ENCODE peak calls at places on chromosomes 1 and 21, in ten cellular contexts. X is sigmoid colon; W is Calu3; F is A673; K is AG10803; A is ovary; H is Peyer's patch; S is CD8-positive, alpha-beta T cell; L is right lobe of liver; Q is pancreas. Z is an unnamed sample.

GRCh38 chr1:159821171-159821867 is 5.4 kb upstream of the SLAMF8 start:
- DNase-seq in X (no peak), W (no peak), F (no peak), K (peak), A (no peak), H (no peak), S (no peak), L (no peak), Q (no peak), Z (peak)

GRCh38 chr1:156163712-156164464 is 10.5 kb downstream of the SEMA4A start:
- DNase-seq in X (no peak), W (no peak), F (no peak), K (no peak), A (no peak), H (no peak), S (no peak), L (no peak), Q (no peak), Z (no peak)

GRCh38 chr1:94339229-94339927 is 78.8 kb upstream of the ABCD3 start:
- DNase-seq in X (no peak), W (no peak), F (no peak), K (no peak), A (no peak), H (no peak), S (no peak), L (no peak), Q (no peak), Z (no peak)

GRCh38 chr1:26274801-26275425 is 5.0 kb upstream of the SH3BGRL3 start:
- DNase-seq in X (no peak), W (no peak), F (no peak), K (no peak), A (no peak), H (no peak), S (no peak), L (no peak), Q (no peak), Z (no peak)

GRCh38 chr1:29540801-29541357 is 304.6 kb downstream of the PTPRU start:
- DNase-seq in X (peak), W (no peak), F (no peak), K (no peak), A (no peak), H (peak), S (no peak), L (no peak), Q (no peak), Z (no peak)

GRCh38 chr1:96741335-96741734 is 19.8 kb downstream of the PTBP2 start:
- DNase-seq in X (no peak), W (no peak), F (no peak), K (no peak), A (no peak), H (no peak), S (no peak), L (no peak), Q (no peak), Z (no peak)

GRCh38 chr1:9700340-9700739 is 48.8 kb downstream of the PIK3CD start:
- DNase-seq in X (no peak), W (no peak), F (no peak), K (peak), A (no peak), H (no peak), S (no peak), L (no peak), Q (no peak), Z (no peak)

GRCh38 chr1:166699613-166700012 is 139.7 kb upstream of the POGK start:
- DNase-seq in X (no peak), W (no peak), F (no peak), K (no peak), A (no peak), H (no peak), S (no peak), L (no peak), Q (no peak), Z (no peak)

GRCh38 chr1:31593136-31593665 is 16.9 kb downstream of the TINAGL1 start:
- DNase-seq in X (no peak), W (no peak), F (no peak), K (no peak), A (no peak), H (no peak), S (no peak), L (no peak), Q (no peak), Z (no peak)

GRCh38 chr1:185257947-185258203 is 59.2 kb downstream of the IVNS1ABP start:
- DNase-seq in X (no peak), W (no peak), F (no peak), K (peak), A (no peak), H (no peak), S (no peak), L (no peak), Q (no peak), Z (no peak)

GRCh38 chr1:198253668-198254067 is 96.9 kb downstream of the NEK7 start:
- DNase-seq in X (no peak), W (peak), F (no peak), K (peak), A (no peak), H (no peak), S (no peak), L (no peak), Q (no peak), Z (no peak)

GRCh38 chr1:84851839-84852238 is 41.2 kb downstream of the LPAR3 start:
- DNase-seq in X (no peak), W (peak), F (no peak), K (peak), A (no peak), H (no peak), S (no peak), L (no peak), Q (no peak), Z (no peak)

GRCh38 chr1:147225193-147225730 is at the start of gene FMO5:
- DNase-seq in X (peak), W (peak), F (peak), K (peak), A (peak), H (peak), S (peak), L (peak), Q (peak), Z (peak)

GRCh38 chr1:202266061-202266765 is 72.6 kb downstream of the LGR6 start:
- DNase-seq in X (peak), W (no peak), F (no peak), K (no peak), A (no peak), H (no peak), S (no peak), L (peak), Q (no peak), Z (no peak)

GRCh38 chr1:19643602-19644419 is at the start of gene NBL1:
- DNase-seq in X (peak), W (peak), F (peak), K (peak), A (peak), H (peak), S (peak), L (no peak), Q (no peak), Z (peak)

GRCh38 chr1:931380-932177 is 7.9 kb downstream of the SAMD11 start:
- DNase-seq in X (no peak), W (no peak), F (no peak), K (no peak), A (no peak), H (no peak), S (no peak), L (no peak), Q (no peak), Z (no peak)

GRCh38 chr21:42094811-42095210 is 23.7 kb downstream of the UMODL1 start:
- DNase-seq in X (no peak), W (no peak), F (no peak), K (no peak), A (no peak), H (no peak), S (no peak), L (no peak), Q (no peak), Z (no peak)

GRCh38 chr1:111696330-111696729 is 42.9 kb downstream of the INKA2 start:
- DNase-seq in X (no peak), W (no peak), F (no peak), K (no peak), A (no peak), H (no peak), S (no peak), L (no peak), Q (no peak), Z (no peak)

GRCh38 chr1:16205891-16206546 is 6.4 kb downstream of the ARHGEF19 start:
- DNase-seq in X (no peak), W (no peak), F (no peak), K (no peak), A (peak), H (no peak), S (no peak), L (peak), Q (no peak), Z (no peak)

GRCh38 chr1:221100196-221100950 is 221.1 kb downstream of the HLX start:
- DNase-seq in X (no peak), W (no peak), F (no peak), K (peak), A (no peak), H (no peak), S (no peak), L (no peak), Q (no peak), Z (no peak)

GRCh38 chr1:87045757-87046422 is 131.5 kb downstream of the HS2ST1 start:
- DNase-seq in X (no peak), W (no peak), F (no peak), K (no peak), A (no peak), H (no peak), S (no peak), L (no peak), Q (no peak), Z (no peak)

GRCh38 chr1:17209446-17209845 is 4.5 kb downstream of the PADI1 start:
- DNase-seq in X (no peak), W (no peak), F (no peak), K (no peak), A (no peak), H (no peak), S (no peak), L (no peak), Q (no peak), Z (no peak)

GRCh38 chr1:94927405-94928175 is 680 bp upstream of the CNN3 start:
- DNase-seq in X (no peak), W (no peak), F (peak), K (peak), A (no peak), H (peak), S (no peak), L (peak), Q (peak), Z (peak)

GRCh38 chr1:113804421-113805255 is 7.6 kb downstream of the RSBN1 start:
- DNase-seq in X (no peak), W (no peak), F (peak), K (peak), A (no peak), H (no peak), S (no peak), L (no peak), Q (no peak), Z (no peak)

GRCh38 chr1:200894712-200895447 is at the start of gene INAVA:
- DNase-seq in X (no peak), W (peak), F (no peak), K (no peak), A (no peak), H (peak), S (no peak), L (no peak), Q (peak), Z (no peak)

GRCh38 chr1:53586765-53587164 is 127.6 kb downstream of the DMRTB1 start:
- DNase-seq in X (peak), W (no peak), F (no peak), K (no peak), A (no peak), H (no peak), S (no peak), L (peak), Q (no peak), Z (peak)

GRCh38 chr1:12228979-12229378 is 851 bp upstream of the VPS13D start:
- DNase-seq in X (no peak), W (no peak), F (no peak), K (no peak), A (no peak), H (no peak), S (no peak), L (no peak), Q (no peak), Z (no peak)

GRCh38 chr1:184298321-184299052 is 88.3 kb upstream of the C1orf21 start:
- DNase-seq in X (no peak), W (no peak), F (no peak), K (peak), A (no peak), H (no peak), S (no peak), L (no peak), Q (no peak), Z (no peak)

GRCh38 chr1:229885568-229886495 is 181.2 kb upstream of the GALNT2 start:
- DNase-seq in X (no peak), W (no peak), F (no peak), K (no peak), A (no peak), H (no peak), S (no peak), L (no peak), Q (no peak), Z (no peak)

GRCh38 chr21:45948576-45949141 is 32.9 kb upstream of the COL6A1 start:
- DNase-seq in X (peak), W (no peak), F (no peak), K (no peak), A (no peak), H (no peak), S (no peak), L (no peak), Q (no peak), Z (no peak)

GRCh38 chr1:13749543-13750307 is 49.7 kb downstream of the PRDM2 start:
- DNase-seq in X (peak), W (peak), F (peak), K (peak), A (peak), H (peak), S (peak), L (peak), Q (peak), Z (peak)

GRCh38 chr1:156726549-156727226 is 1.6 kb upstream of the METTL25B start:
- DNase-seq in X (no peak), W (peak), F (peak), K (peak), A (no peak), H (no peak), S (peak), L (no peak), Q (no peak), Z (no peak)

GRCh38 chr21:37181059-37181458 is 86.1 kb downstream of the VPS26C start:
- DNase-seq in X (no peak), W (no peak), F (no peak), K (no peak), A (no peak), H (no peak), S (no peak), L (no peak), Q (no peak), Z (no peak)

GRCh38 chr1:206590025-206590834 is 22.0 kb downstream of the EIF2D start:
- DNase-seq in X (no peak), W (peak), F (no peak), K (peak), A (no peak), H (no peak), S (no peak), L (no peak), Q (no peak), Z (no peak)

GRCh38 chr1:89780721-89781120 is 40.1 kb upstream of the LRRC8D start:
- DNase-seq in X (no peak), W (peak), F (peak), K (peak), A (no peak), H (no peak), S (no peak), L (no peak), Q (no peak), Z (no peak)

GRCh38 chr1:67451815-67452214 is 21.6 kb upstream of the SERBP1 start:
- DNase-seq in X (no peak), W (no peak), F (no peak), K (no peak), A (no peak), H (no peak), S (no peak), L (no peak), Q (no peak), Z (no peak)

GRCh38 chr1:40257688-40258444 is at the start of gene ZMPSTE24:
- DNase-seq in X (peak), W (peak), F (peak), K (peak), A (peak), H (peak), S (peak), L (peak), Q (peak), Z (peak)

GRCh38 chr1:231000639-231001038 is 21.7 kb downstream of the ARV1 start:
- DNase-seq in X (no peak), W (no peak), F (no peak), K (no peak), A (no peak), H (no peak), S (no peak), L (no peak), Q (no peak), Z (no peak)

GRCh38 chr1:67683306-67683705 is 1.7 kb upstream of the GADD45A start:
- DNase-seq in X (no peak), W (no peak), F (peak), K (peak), A (no peak), H (no peak), S (no peak), L (no peak), Q (no peak), Z (no peak)

GRCh38 chr1:169762699-169763098 is 28.8 kb upstream of the SELE start:
- DNase-seq in X (no peak), W (no peak), F (no peak), K (no peak), A (no peak), H (no peak), S (no peak), L (no peak), Q (no peak), Z (no peak)

GRCh38 chr1:169764919-169765318 is 29.8 kb downstream of the METTL18 start:
- DNase-seq in X (no peak), W (no peak), F (no peak), K (no peak), A (no peak), H (no peak), S (no peak), L (no peak), Q (no peak), Z (no peak)

GRCh38 chr1:169753549-169753948 is 19.7 kb upstream of the SELE start:
- DNase-seq in X (no peak), W (no peak), F (peak), K (no peak), A (no peak), H (no peak), S (no peak), L (no peak), Q (no peak), Z (no peak)

GRCh38 chr1:169759038-169759437 is 25.2 kb upstream of the SELE start:
- DNase-seq in X (no peak), W (no peak), F (no peak), K (no peak), A (no peak), H (no peak), S (no peak), L (no peak), Q (no peak), Z (no peak)
- TF ChIP-seq CTCF in X (no peak), W (no peak), F (no peak), K (no peak), A (no peak), H (no peak), S (no peak), L (no peak), Q (no peak), Z (no peak)

DNA sequence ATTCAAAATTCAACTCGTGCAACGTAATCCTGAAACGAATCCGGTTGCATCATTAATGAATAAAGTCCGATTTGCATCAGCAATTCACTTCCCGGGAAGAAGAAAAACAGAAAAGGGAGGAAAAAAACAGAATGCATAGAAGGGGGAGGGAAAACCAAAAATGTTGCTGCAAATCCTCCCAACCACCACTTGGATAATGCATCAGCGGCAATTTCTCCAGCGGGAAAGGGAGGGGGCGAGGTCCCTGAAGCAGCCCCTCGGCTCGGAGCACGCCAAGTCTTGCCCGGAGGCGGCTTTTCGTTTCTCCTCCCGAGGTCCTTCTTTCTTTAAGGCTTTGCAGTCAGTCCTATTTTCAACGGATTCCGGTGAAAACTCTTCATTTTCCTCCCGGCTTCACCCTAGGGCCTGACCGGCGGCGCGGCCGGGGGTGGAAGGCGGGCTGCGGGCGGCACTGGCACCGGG is 720 bp downstream of the CDC42BPA start:
- DNase-seq in X (peak), W (peak), F (peak), K (peak), A (peak), H (no peak), S (no peak), L (peak), Q (peak), Z (no peak)
- TF ChIP-seq CTCF in X (peak), W (peak), F (peak), K (peak), A (no peak), H (no peak), S (no peak), L (no peak), Q (no peak), Z (no peak)

GRCh38 chr1:33110477-33110876 is 29.5 kb downstream of the AZIN2 start:
- DNase-seq in X (no peak), W (no peak), F (no peak), K (no peak), A (no peak), H (no peak), S (no peak), L (no peak), Q (no peak), Z (no peak)

GRCh38 chr1:33117440-33118085 is 36.6 kb downstream of the AZIN2 start:
- DNase-seq in X (no peak), W (no peak), F (no peak), K (no peak), A (no peak), H (no peak), S (no peak), L (no peak), Q (no peak), Z (no peak)

DNA sequence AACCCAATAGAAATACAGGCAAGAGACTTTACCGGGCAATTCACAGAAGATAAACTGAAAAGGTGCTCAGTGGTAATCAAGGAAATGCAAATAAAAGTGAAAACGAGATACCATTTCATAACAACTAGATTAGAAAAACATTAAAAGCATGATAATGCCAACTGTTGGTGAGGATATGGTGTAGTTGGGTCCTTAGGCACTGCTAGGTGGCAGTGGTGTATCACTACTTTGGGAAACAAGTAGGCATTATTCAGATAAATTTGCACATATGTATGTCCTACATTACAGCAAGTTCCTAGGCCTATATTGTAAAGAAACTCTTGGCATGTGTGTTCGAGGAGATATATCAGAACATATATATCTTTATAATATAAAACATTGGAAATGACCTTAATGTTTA is 31.0 kb downstream of the AZIN2 start:
- DNase-seq in X (no peak), W (no peak), F (no peak), K (peak), A (no peak), H (no peak), S (no peak), L (no peak), Q (no peak), Z (no peak)
- TF ChIP-seq CTCF in X (no peak), W (no peak), F (peak), K (peak), A (no peak), H (peak), S (peak), L (peak), Q (no peak), Z (no peak)

GRCh38 chr1:3898994-3899775 is 887 bp downstream of the C1orf174 start:
- DNase-seq in X (no peak), W (no peak), F (peak), K (no peak), A (no peak), H (no peak), S (no peak), L (no peak), Q (no peak), Z (no peak)
- TF ChIP-seq CTCF in X (no peak), W (no peak), F (no peak), K (peak), A (no peak), H (no peak), S (no peak), L (no peak), Q (no peak), Z (no peak)

DNA sequence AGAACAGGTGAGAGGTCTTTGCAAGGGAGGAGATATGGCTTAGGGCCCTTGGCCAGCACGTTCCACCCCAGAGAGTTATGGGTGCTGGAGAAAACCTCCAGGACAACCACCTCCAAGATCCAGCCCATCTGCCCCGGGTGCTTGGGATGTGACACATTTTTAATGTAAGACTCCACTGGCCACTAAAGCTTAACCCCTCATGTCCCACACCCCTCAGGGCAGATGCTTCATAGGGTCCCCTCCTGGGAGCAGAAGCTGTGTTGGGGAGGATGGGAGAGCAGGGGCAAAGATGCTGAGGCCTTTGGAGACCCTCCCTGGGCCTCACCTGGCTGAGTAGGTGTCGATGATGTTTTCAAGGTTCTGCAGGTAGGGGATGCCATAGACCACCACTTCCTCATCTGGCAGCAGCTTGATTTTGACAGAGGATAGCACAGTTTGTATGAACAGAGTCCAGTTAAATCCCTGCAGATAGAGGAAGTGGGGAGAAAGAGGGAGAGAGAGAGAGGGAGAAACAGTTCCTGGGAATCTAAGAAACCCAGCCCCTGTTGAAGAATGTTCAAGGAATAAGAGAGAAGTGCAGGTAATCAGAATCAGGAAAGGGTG is 11.9 kb downstream of the PRXL2B start:
- DNase-seq in X (peak), W (no peak), F (no peak), K (no peak), A (no peak), H (no peak), S (no peak), L (no peak), Q (no peak), Z (no peak)
- TF ChIP-seq CTCF in X (no peak), W (no peak), F (no peak), K (no peak), A (no peak), H (no peak), S (no peak), L (no peak), Q (no peak), Z (no peak)

Z was measured in natural killer cell.